ENCODE peak calls at places on chromosomes 5 and 9, in eight cellular contexts. R, H, N, I, O, V, Z and L are unnamed samples.

GRCh38 chr9:108134501-108135128 is 645.0 kb upstream of the KLF4 start:
- DNase-seq in I (no peak), O (no peak), H (no peak), V (no peak), N (no peak), Z (peak), R (no peak), L (no peak)

GRCh38 chr5:96297867-96298266 is 135.2 kb downstream of the PCSK1 start:
- DNase-seq in I (no peak), N (no peak), R (no peak), O (no peak), V (peak), H (no peak), Z (no peak), L (no peak)

GRCh38 chr5:41796061-41796460 is 74.2 kb downstream of the OXCT1 start:
- DNase-seq in Z (peak), I (no peak), R (no peak), H (no peak), O (no peak), V (no peak), N (no peak), L (no peak)

GRCh38 chr5:169609716-169610115 is 26.1 kb downstream of the SPDL1 start:
- DNase-seq in I (no peak), Z (no peak), O (no peak), H (no peak), N (no peak), V (peak), R (no peak), L (no peak)

GRCh38 chr9:32875748-32876147 is 92.4 kb downstream of the TMEM215 start:
- DNase-seq in O (no peak), V (no peak), R (no peak), I (no peak), H (no peak), N (no peak), Z (no peak), L (no peak)

GRCh38 chr5:80191991-80192398 is 63.9 kb downstream of the SERINC5 start:
- DNase-seq in V (no peak), H (peak), N (no peak), O (no peak), Z (no peak), R (no peak), I (no peak), L (peak)

GRCh38 chr5:120164989-120165388 is 299.1 kb upstream of the PRR16 start:
- DNase-seq in N (no peak), O (peak), Z (no peak), I (no peak), R (no peak), H (no peak), V (no peak), L (no peak)

GRCh38 chr9:131744715-131745201 is 4.9 kb upstream of the RAPGEF1 start:
- DNase-seq in I (no peak), N (no peak), R (no peak), O (no peak), H (no peak), Z (no peak), V (no peak), L (no peak)

GRCh38 chr9:130024597-130024994 is 18.4 kb downstream of the FNBP1 start:
- DNase-seq in R (no peak), H (no peak), I (no peak), Z (no peak), N (no peak), V (peak), O (no peak), L (no peak)

GRCh38 chr5:78824826-78825225 is 160.3 kb downstream of the ARSB start:
- DNase-seq in H (no peak), V (peak), Z (no peak), N (no peak), O (no peak), R (no peak), I (no peak), L (no peak)